ENCODE peak calls at places on chromosomes 12 and 14, in seven cellular contexts. One of them, this sample, is unnamed. For H3K4me1, the result is how much of the 10 kb centered on the place peaks cover.

GRCh38 chr12:2608608-2608945 is 186.2 kb upstream of the FKBP4 start:
- DNase-seq in psoas muscle: no peak
- DNase-seq in stomach: no peak
- DNase-seq in right atrium auricular region: no peak
- DNase-seq in CD8-positive, alpha-beta T cell: no peak
- DNase-seq in transverse colon: no peak
- DNase-seq in DND-41: no peak
- DNase-seq in this sample: no peak

GRCh38 chr12:91191516-91192111 is 9.0 kb upstream of the DCN start:
- DNase-seq in transverse colon: no peak
- DNase-seq in stomach: no peak
- DNase-seq in CD8-positive, alpha-beta T cell: no peak
- DNase-seq in DND-41: no peak
- DNase-seq in right atrium auricular region: no peak
- DNase-seq in psoas muscle: no peak
- DNase-seq in this sample: peak

GRCh38 chr12:66746489-66747201 is 67.8 kb upstream of the GRIP1 start:
- DNase-seq in stomach: no peak
- DNase-seq in psoas muscle: no peak
- DNase-seq in right atrium auricular region: no peak
- DNase-seq in CD8-positive, alpha-beta T cell: no peak
- DNase-seq in DND-41: no peak
- DNase-seq in transverse colon: no peak
- DNase-seq in this sample: no peak

GRCh38 chr14:37203423-37203822 is 5.7 kb downstream of the MIPOL1 start:
- DNase-seq in CD8-positive, alpha-beta T cell: no peak
- DNase-seq in transverse colon: no peak
- DNase-seq in DND-41: no peak
- DNase-seq in stomach: no peak
- DNase-seq in psoas muscle: no peak
- DNase-seq in right atrium auricular region: no peak
- DNase-seq in this sample: no peak

GRCh38 chr12:28231248-28231647 is 41.0 kb downstream of the CCDC91 start:
- DNase-seq in stomach: no peak
- DNase-seq in psoas muscle: no peak
- DNase-seq in right atrium auricular region: no peak
- DNase-seq in transverse colon: no peak
- DNase-seq in CD8-positive, alpha-beta T cell: no peak
- DNase-seq in DND-41: no peak
- DNase-seq in this sample: no peak

GRCh38 chr12:119381471-119382235 is 47.1 kb downstream of the CCDC60 start:
- DNase-seq in right atrium auricular region: no peak
- DNase-seq in stomach: no peak
- DNase-seq in transverse colon: no peak
- DNase-seq in DND-41: no peak
- DNase-seq in psoas muscle: no peak
- DNase-seq in CD8-positive, alpha-beta T cell: no peak
- DNase-seq in this sample: no peak

GRCh38 chr14:92950193-92950540 is 27.2 kb downstream of the CHGA start:
- DNase-seq in stomach: no peak
- DNase-seq in DND-41: no peak
- DNase-seq in psoas muscle: no peak
- DNase-seq in CD8-positive, alpha-beta T cell: no peak
- DNase-seq in right atrium auricular region: no peak
- DNase-seq in transverse colon: no peak
- DNase-seq in this sample: no peak

GRCh38 chr14:36700656-36701055 is 39.0 kb downstream of the PAX9 start:
- DNase-seq in right atrium auricular region: no peak
- DNase-seq in psoas muscle: no peak
- DNase-seq in DND-41: no peak
- DNase-seq in transverse colon: no peak
- DNase-seq in stomach: no peak
- DNase-seq in CD8-positive, alpha-beta T cell: no peak
- DNase-seq in this sample: no peak

GRCh38 chr12:66236969-66237368 is 48.0 kb downstream of the IRAK3 start:
- DNase-seq in psoas muscle: no peak
- DNase-seq in DND-41: no peak
- DNase-seq in CD8-positive, alpha-beta T cell: no peak
- DNase-seq in stomach: no peak
- DNase-seq in transverse colon: no peak
- DNase-seq in right atrium auricular region: no peak
- DNase-seq in this sample: no peak

GRCh38 chr14:105859717-105860614 is 333.6 kb downstream of the TMEM121 start:
- DNase-seq in DND-41: peak
- DNase-seq in right atrium auricular region: no peak
- DNase-seq in psoas muscle: peak
- DNase-seq in stomach: peak
- DNase-seq in CD8-positive, alpha-beta T cell: no peak
- DNase-seq in transverse colon: peak
- DNase-seq in this sample: no peak

GRCh38 chr12:87381747-87382146 is 647.5 kb downstream of the C12orf50 start:
- DNase-seq in right atrium auricular region: no peak
- DNase-seq in DND-41: no peak
- DNase-seq in CD8-positive, alpha-beta T cell: no peak
- DNase-seq in transverse colon: no peak
- DNase-seq in psoas muscle: no peak
- DNase-seq in stomach: no peak
- DNase-seq in this sample: no peak

GRCh38 chr14:61894452-61895077 is 132.3 kb downstream of the SNAPC1 start:
- DNase-seq in CD8-positive, alpha-beta T cell: peak
- DNase-seq in psoas muscle: peak
- DNase-seq in right atrium auricular region: no peak
- DNase-seq in stomach: peak
- DNase-seq in transverse colon: peak
- DNase-seq in DND-41: peak
- DNase-seq in this sample: peak

GRCh38 chr14:61891810-61892209 is 129.6 kb downstream of the SNAPC1 start:
- DNase-seq in stomach: no peak
- DNase-seq in CD8-positive, alpha-beta T cell: no peak
- DNase-seq in psoas muscle: no peak
- DNase-seq in transverse colon: no peak
- DNase-seq in DND-41: no peak
- DNase-seq in right atrium auricular region: no peak
- DNase-seq in this sample: no peak

GRCh38 chr14:61889914-61890351 is 127.7 kb downstream of the SNAPC1 start:
- DNase-seq in DND-41: peak
- DNase-seq in psoas muscle: no peak
- DNase-seq in stomach: no peak
- DNase-seq in right atrium auricular region: no peak
- DNase-seq in CD8-positive, alpha-beta T cell: no peak
- DNase-seq in transverse colon: no peak
- DNase-seq in this sample: no peak

GRCh38 chr14:61891251-61891650 is 129.0 kb downstream of the SNAPC1 start:
- DNase-seq in transverse colon: no peak
- DNase-seq in stomach: no peak
- DNase-seq in DND-41: no peak
- DNase-seq in CD8-positive, alpha-beta T cell: no peak
- DNase-seq in psoas muscle: no peak
- DNase-seq in right atrium auricular region: no peak
- DNase-seq in this sample: no peak

GRCh38 chr14:61893371-61893940 is 131.2 kb downstream of the SNAPC1 start:
- DNase-seq in DND-41: no peak
- DNase-seq in CD8-positive, alpha-beta T cell: no peak
- DNase-seq in psoas muscle: no peak
- DNase-seq in right atrium auricular region: no peak
- DNase-seq in transverse colon: no peak
- DNase-seq in stomach: no peak
- DNase-seq in this sample: no peak
- H3K4me1 ChIP-seq in DND-41: under half
- H3K4me1 ChIP-seq in CD8-positive, alpha-beta T cell: under half
- H3K4me1 ChIP-seq in psoas muscle: under half
- H3K4me1 ChIP-seq in right atrium auricular region: under half
- H3K4me1 ChIP-seq in transverse colon: under half
- H3K4me1 ChIP-seq in stomach: under half
- H3K4me1 ChIP-seq in this sample: under half

GRCh38 chr12:11827096-11827841 is 177.8 kb downstream of the ETV6 start:
- DNase-seq in transverse colon: no peak
- DNase-seq in DND-41: no peak
- DNase-seq in CD8-positive, alpha-beta T cell: no peak
- DNase-seq in stomach: no peak
- DNase-seq in psoas muscle: no peak
- DNase-seq in right atrium auricular region: no peak
- DNase-seq in this sample: peak

GRCh38 chr12:11829764-11830194 is 180.3 kb downstream of the ETV6 start:
- DNase-seq in psoas muscle: no peak
- DNase-seq in stomach: no peak
- DNase-seq in DND-41: no peak
- DNase-seq in right atrium auricular region: no peak
- DNase-seq in transverse colon: no peak
- DNase-seq in CD8-positive, alpha-beta T cell: no peak
- DNase-seq in this sample: no peak

GRCh38 chr12:11833174-11833895 is 183.9 kb downstream of the ETV6 start:
- DNase-seq in psoas muscle: no peak
- DNase-seq in transverse colon: no peak
- DNase-seq in right atrium auricular region: no peak
- DNase-seq in CD8-positive, alpha-beta T cell: no peak
- DNase-seq in stomach: no peak
- DNase-seq in DND-41: no peak
- DNase-seq in this sample: no peak

GRCh38 chr12:11832100-11832499 is 182.6 kb downstream of the ETV6 start:
- DNase-seq in CD8-positive, alpha-beta T cell: no peak
- DNase-seq in transverse colon: no peak
- DNase-seq in psoas muscle: no peak
- DNase-seq in DND-41: no peak
- DNase-seq in right atrium auricular region: no peak
- DNase-seq in stomach: no peak
- DNase-seq in this sample: no peak

DNA sequence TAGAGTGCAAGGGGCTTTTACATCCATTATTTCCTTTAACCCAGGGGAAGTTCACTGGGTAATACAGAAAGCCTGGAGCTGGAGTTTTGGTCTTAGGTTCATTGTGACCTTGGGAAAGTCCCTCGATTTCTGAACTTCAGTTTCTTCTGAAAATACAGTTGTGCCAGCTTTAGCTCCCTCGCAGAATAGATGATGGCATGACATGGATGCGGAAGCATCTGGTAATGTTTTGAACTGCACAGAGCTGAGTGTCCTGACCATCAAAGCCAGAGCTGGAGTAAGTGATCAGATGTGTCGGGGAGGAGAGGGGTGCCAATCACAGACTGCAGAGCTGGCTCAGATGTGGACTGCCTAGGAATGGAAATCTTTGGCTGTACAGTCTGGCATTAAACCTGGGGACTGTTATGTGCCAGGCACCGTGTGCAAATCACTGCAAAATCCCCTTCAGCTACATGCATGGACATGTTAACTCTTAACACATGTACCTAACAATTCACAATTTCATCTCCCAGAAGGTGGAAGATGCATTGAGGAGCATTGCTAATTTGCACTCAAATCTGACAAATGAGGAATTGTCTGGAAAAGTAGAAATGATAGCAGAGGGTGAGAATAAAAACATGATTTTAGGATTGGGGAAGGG is 180.9 kb downstream of the ETV6 start:
- DNase-seq in DND-41: no peak
- DNase-seq in CD8-positive, alpha-beta T cell: no peak
- DNase-seq in transverse colon: no peak
- DNase-seq in psoas muscle: no peak
- DNase-seq in right atrium auricular region: no peak
- DNase-seq in stomach: no peak
- DNase-seq in this sample: no peak
- H3K4me1 ChIP-seq in DND-41: under half
- H3K4me1 ChIP-seq in CD8-positive, alpha-beta T cell: under half
- H3K4me1 ChIP-seq in transverse colon: under half
- H3K4me1 ChIP-seq in psoas muscle: under half
- H3K4me1 ChIP-seq in right atrium auricular region: half or more
- H3K4me1 ChIP-seq in stomach: under half
- H3K4me1 ChIP-seq in this sample: under half

GRCh38 chr12:49000346-49000745 is 1.2 kb upstream of the DDN start:
- DNase-seq in DND-41: no peak
- DNase-seq in psoas muscle: no peak
- DNase-seq in transverse colon: no peak
- DNase-seq in right atrium auricular region: no peak
- DNase-seq in stomach: no peak
- DNase-seq in CD8-positive, alpha-beta T cell: no peak
- DNase-seq in this sample: no peak

GRCh38 chr12:48996794-48997718 is 2.1 kb downstream of the DDN start:
- DNase-seq in transverse colon: peak
- DNase-seq in stomach: peak
- DNase-seq in right atrium auricular region: peak
- DNase-seq in CD8-positive, alpha-beta T cell: peak
- DNase-seq in DND-41: peak
- DNase-seq in psoas muscle: peak
- DNase-seq in this sample: peak

GRCh38 chr12:48999371-49000131 is at the start of gene DDN:
- DNase-seq in stomach: peak
- DNase-seq in right atrium auricular region: no peak
- DNase-seq in transverse colon: no peak
- DNase-seq in CD8-positive, alpha-beta T cell: no peak
- DNase-seq in psoas muscle: peak
- DNase-seq in DND-41: peak
- DNase-seq in this sample: no peak

GRCh38 chr12:48997719-48998496 is 1.3 kb downstream of the DDN start:
- DNase-seq in transverse colon: peak
- DNase-seq in DND-41: no peak
- DNase-seq in right atrium auricular region: no peak
- DNase-seq in stomach: peak
- DNase-seq in psoas muscle: no peak
- DNase-seq in CD8-positive, alpha-beta T cell: no peak
- DNase-seq in this sample: peak

GRCh38 chr12:48998497-48999353 is 450 bp downstream of the DDN start:
- DNase-seq in DND-41: no peak
- DNase-seq in stomach: peak
- DNase-seq in transverse colon: peak
- DNase-seq in CD8-positive, alpha-beta T cell: no peak
- DNase-seq in psoas muscle: no peak
- DNase-seq in right atrium auricular region: no peak
- DNase-seq in this sample: no peak
- H3K4me1 ChIP-seq in DND-41: under half
- H3K4me1 ChIP-seq in stomach: under half
- H3K4me1 ChIP-seq in transverse colon: under half
- H3K4me1 ChIP-seq in CD8-positive, alpha-beta T cell: under half
- H3K4me1 ChIP-seq in psoas muscle: under half
- H3K4me1 ChIP-seq in right atrium auricular region: half or more
- H3K4me1 ChIP-seq in this sample: under half

DNA sequence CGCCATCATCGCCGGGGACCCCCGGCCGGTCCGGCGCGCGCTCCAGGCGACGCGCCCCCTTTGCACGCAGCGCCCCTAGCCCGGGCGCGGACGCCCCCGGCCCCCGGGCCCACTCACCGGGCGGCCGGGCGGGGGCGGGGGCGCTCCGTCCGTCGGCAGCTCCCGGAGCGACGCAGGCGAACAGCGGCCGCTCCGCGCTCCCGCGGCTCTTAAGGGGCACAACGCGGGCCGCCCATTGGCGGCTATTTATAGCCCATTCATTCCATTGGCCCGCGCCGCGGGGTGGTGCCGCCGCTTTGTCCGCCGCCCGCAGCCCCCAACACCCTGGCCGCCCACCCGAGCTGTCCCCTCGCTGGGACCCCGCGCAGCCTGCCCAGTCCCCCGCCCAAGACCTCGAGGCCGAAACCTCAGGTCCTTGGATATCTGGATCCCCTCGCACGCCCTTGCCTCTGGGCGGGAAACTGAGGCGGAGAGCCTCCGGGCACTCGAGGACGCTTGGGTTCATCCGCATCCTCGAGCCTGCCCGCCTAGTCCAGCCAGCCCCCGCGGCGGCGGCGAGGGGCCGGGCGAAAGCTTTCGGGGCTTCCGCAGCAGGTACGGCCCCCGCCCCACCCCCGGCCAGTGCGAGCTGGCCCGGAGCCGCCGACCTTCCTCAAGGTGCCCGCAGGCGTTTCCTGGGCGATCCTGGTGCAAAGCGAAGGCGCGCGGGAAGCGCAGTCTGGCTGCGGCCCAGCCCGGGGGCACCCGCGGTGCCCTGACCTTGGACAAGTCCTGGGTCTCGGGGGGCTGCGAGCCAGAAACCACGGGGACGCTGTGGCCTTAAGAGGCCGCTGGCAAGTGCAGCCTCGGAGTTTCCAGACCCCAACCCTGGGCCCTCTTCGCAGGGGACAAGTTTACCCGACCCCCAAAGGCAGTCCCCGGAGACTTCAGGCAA is at the start of gene CKB:
- DNase-seq in right atrium auricular region: no peak
- DNase-seq in CD8-positive, alpha-beta T cell: no peak
- DNase-seq in transverse colon: peak
- DNase-seq in DND-41: no peak
- DNase-seq in stomach: peak
- DNase-seq in psoas muscle: peak
- DNase-seq in this sample: peak
- H3K4me1 ChIP-seq in right atrium auricular region: half or more
- H3K4me1 ChIP-seq in CD8-positive, alpha-beta T cell: under half
- H3K4me1 ChIP-seq in transverse colon: half or more
- H3K4me1 ChIP-seq in DND-41: under half
- H3K4me1 ChIP-seq in stomach: half or more
- H3K4me1 ChIP-seq in psoas muscle: under half
- H3K4me1 ChIP-seq in this sample: under half

This sample was measured in thyroid gland.